ENCODE peak calls at places on chromosomes 4 and X, in six cellular contexts. R is IMR-90, O is H1, U is H9, V is trophoblast cell, X is mesenchymal stem cell. Z is an unnamed sample. For H3K9me3, the result is how much of the 10 kb centered on the place peaks cover.

GRCh38 chr4:27087306-27088045 is 226.8 kb downstream of the STIM2 start:
- DNase-seq in U (peak), X (no peak), R (no peak), V (peak), O (no peak), Z (no peak)

GRCh38 chrX:34809096-34809495 is 133.5 kb upstream of the FAM47B start:
- DNase-seq in U (no peak), R (no peak), X (no peak), O (no peak), V (no peak), Z (no peak)

GRCh38 chr4:26105815-26106699 is 192.0 kb downstream of the SMIM20 start:
- DNase-seq in U (no peak), V (no peak), O (no peak), X (peak), R (peak), Z (no peak)

GRCh38 chr4:138113819-138114415 is 128.2 kb downstream of the SLC7A11 start:
- DNase-seq in X (peak), O (no peak), U (no peak), R (peak), V (no peak), Z (no peak)

GRCh38 chr4:30718021-30718888 is 1.9 kb upstream of the PCDH7 start:
- DNase-seq in O (peak), V (no peak), R (peak), U (peak), X (peak), Z (peak)

GRCh38 chr4:159451006-159451405 is 348.1 kb downstream of the RAPGEF2 start:
- DNase-seq in O (no peak), R (peak), V (no peak), U (no peak), X (no peak), Z (no peak)

GRCh38 chr4:145487626-145488025 is 6.0 kb downstream of the SMAD1 start:
- DNase-seq in X (no peak), U (no peak), O (no peak), V (no peak), R (no peak), Z (no peak)

GRCh38 chr4:75939890-75940691 is 722 bp downstream of the NAAA start:
- DNase-seq in U (peak), O (peak), X (peak), R (peak), V (peak), Z (peak)

GRCh38 chr4:72975488-72975784 is 94.1 kb downstream of the COX18 start:
- DNase-seq in X (no peak), U (no peak), R (peak), O (no peak), V (no peak), Z (no peak)

GRCh38 chr4:79576480-79576803 is 168.4 kb upstream of the GK2 start:
- DNase-seq in U (no peak), O (no peak), R (peak), V (peak), X (peak), Z (peak)

GRCh38 chrX:151697537-151697936 is 2.3 kb downstream of the PRRG3 start:
- DNase-seq in O (no peak), V (no peak), X (no peak), R (no peak), U (no peak), Z (no peak)

GRCh38 chr4:5043579-5043978 is 7.7 kb upstream of the STK32B start:
- DNase-seq in X (no peak), R (no peak), U (peak), O (no peak), V (no peak), Z (no peak)

GRCh38 chrX:103367502-103367901 is 8.8 kb upstream of the BEX3 start:
- DNase-seq in O (no peak), X (peak), U (no peak), R (peak), V (peak), Z (no peak)

GRCh38 chr4:60396680-60397079 is 803.4 kb upstream of the ADGRL3 start:
- DNase-seq in X (no peak), R (no peak), V (no peak), O (no peak), U (no peak), Z (no peak)

GRCh38 chr4:88846232-88846790 is 148.7 kb upstream of the NAP1L5 start:
- DNase-seq in R (peak), X (no peak), O (no peak), U (no peak), V (no peak), Z (no peak)

GRCh38 chr4:40722576-40723161 is 27.1 kb upstream of the NSUN7 start:
- DNase-seq in O (no peak), U (no peak), R (no peak), V (peak), X (peak), Z (no peak)

GRCh38 chrX:78658851-78659744 is at the start of gene RTL3:
- DNase-seq in O (no peak), V (no peak), U (no peak), R (peak), X (peak), Z (no peak)

GRCh38 chr4:30776451-30776850 is 56.3 kb downstream of the PCDH7 start:
- DNase-seq in O (no peak), X (no peak), U (no peak), V (no peak), R (no peak), Z (no peak)

GRCh38 chr4:172169871-172170270 is 356.7 kb downstream of the GALNTL6 start:
- DNase-seq in X (no peak), R (peak), U (no peak), V (no peak), O (no peak), Z (no peak)

GRCh38 chrX:129984196-129984962 is 1.9 kb downstream of the BCORL1 start:
- DNase-seq in O (peak), X (no peak), R (no peak), V (no peak), U (peak), Z (no peak)

GRCh38 chr4:5078015-5078414 is 26.7 kb downstream of the STK32B start:
- DNase-seq in X (no peak), U (no peak), R (no peak), V (no peak), O (no peak), Z (no peak)

GRCh38 chr4:165210566-165210965 is 3.2 kb downstream of the KLHL2 start:
- DNase-seq in V (no peak), O (no peak), U (no peak), X (no peak), R (no peak), Z (no peak)

GRCh38 chr4:111031180-111031579 is 408.3 kb upstream of the PITX2 start:
- DNase-seq in R (peak), U (no peak), O (no peak), V (peak), X (peak), Z (no peak)

GRCh38 chr4:184274288-184274951 is 56.7 kb upstream of the ENPP6 start:
- DNase-seq in O (no peak), X (peak), V (no peak), R (no peak), U (peak), Z (no peak)

GRCh38 chrX:102516314-102516936 is at the start of gene TMSB15A:
- DNase-seq in R (peak), U (peak), V (peak), X (peak), O (peak), Z (peak)

GRCh38 chrX:125436855-125437254 is 117.2 kb downstream of the TEX13C start:
- DNase-seq in O (no peak), X (peak), U (no peak), R (no peak), V (no peak), Z (peak)

GRCh38 chr4:123481034-123481433 is 84.4 kb downstream of the SPRY1 start:
- DNase-seq in U (no peak), O (no peak), X (peak), R (peak), V (no peak), Z (no peak)

GRCh38 chrX:3541336-3541735 is 172.1 kb downstream of the PRKX start:
- DNase-seq in R (no peak), U (no peak), X (no peak), V (no peak), O (no peak), Z (no peak)

GRCh38 chrX:103584606-103585005 is 709 bp upstream of the TCEAL4 start:
- DNase-seq in R (no peak), X (no peak), O (no peak), V (no peak), U (no peak), Z (no peak)

GRCh38 chr4:142781114-142781513 is 65.0 kb downstream of the INPP4B start:
- DNase-seq in R (peak), O (no peak), V (no peak), X (no peak), U (no peak), Z (no peak)

GRCh38 chr4:118351851-118352827 is 664 bp downstream of the PRSS12 start:
- DNase-seq in X (peak), U (peak), O (peak), V (peak), R (peak), Z (peak)

GRCh38 chr4:153122855-153123254 is 81.4 kb upstream of the TRIM2 start:
- DNase-seq in O (no peak), U (no peak), V (peak), R (no peak), X (no peak), Z (no peak)

GRCh38 chr4:135724426-135724825 is 1522.8 kb upstream of the PABPC4L start:
- DNase-seq in X (no peak), R (no peak), V (no peak), U (no peak), O (no peak), Z (no peak)

GRCh38 chr4:78345237-78345636 is 206.3 kb upstream of the ANXA3 start:
- DNase-seq in X (no peak), O (no peak), U (no peak), R (no peak), V (no peak), Z (no peak)

GRCh38 chrX:49211074-49211473 is 11.1 kb upstream of the SYP start:
- DNase-seq in O (no peak), V (no peak), X (no peak), U (no peak), R (no peak), Z (no peak)

GRCh38 chrX:49210406-49210805 is 10.4 kb upstream of the SYP start:
- DNase-seq in R (no peak), O (no peak), X (no peak), V (no peak), U (no peak), Z (no peak)

GRCh38 chrX:49209434-49210251 is 9.7 kb upstream of the SYP start:
- DNase-seq in R (no peak), U (peak), V (no peak), X (no peak), O (no peak), Z (no peak)

GRCh38 chrX:49212861-49213260 is 12.9 kb upstream of the SYP start:
- DNase-seq in V (no peak), R (no peak), O (no peak), X (no peak), U (no peak), Z (no peak)

GRCh38 chrX:49212209-49212608 is 12.2 kb upstream of the SYP start:
- DNase-seq in V (no peak), U (no peak), X (no peak), O (no peak), R (no peak), Z (no peak)
- H4K91ac ChIP-seq in V (no peak), U (no peak), X (no peak), O (no peak), R (no peak), Z (no peak)

GRCh38 chr4:52862605-52863236 is 604 bp downstream of the RASL11B start:
- DNase-seq in O (no peak), V (no peak), U (no peak), X (no peak), R (no peak), Z (no peak)
- H2AFZ ChIP-seq in O (no peak), V (peak), U (no peak), X (peak), R (peak), Z (peak)

GRCh38 chr4:74466242-74466641 is 21.3 kb downstream of the AREG start:
- DNase-seq in V (no peak), X (no peak), R (no peak), O (no peak), U (no peak), Z (no peak)

GRCh38 chr4:74460833-74461232 is 15.9 kb downstream of the AREG start:
- DNase-seq in X (no peak), O (no peak), U (no peak), R (no peak), V (no peak), Z (no peak)

GRCh38 chr4:74464291-74464690 is 19.4 kb downstream of the AREG start:
- DNase-seq in R (no peak), O (no peak), X (no peak), V (no peak), U (no peak), Z (no peak)

GRCh38 chr4:74463123-74463522 is 18.2 kb downstream of the AREG start:
- DNase-seq in O (no peak), V (no peak), U (no peak), R (no peak), X (no peak), Z (no peak)
- H3K9me3 ChIP-seq in O (under half), V (under half), U (under half), R (under half), X (under half), Z (under half)

DNA sequence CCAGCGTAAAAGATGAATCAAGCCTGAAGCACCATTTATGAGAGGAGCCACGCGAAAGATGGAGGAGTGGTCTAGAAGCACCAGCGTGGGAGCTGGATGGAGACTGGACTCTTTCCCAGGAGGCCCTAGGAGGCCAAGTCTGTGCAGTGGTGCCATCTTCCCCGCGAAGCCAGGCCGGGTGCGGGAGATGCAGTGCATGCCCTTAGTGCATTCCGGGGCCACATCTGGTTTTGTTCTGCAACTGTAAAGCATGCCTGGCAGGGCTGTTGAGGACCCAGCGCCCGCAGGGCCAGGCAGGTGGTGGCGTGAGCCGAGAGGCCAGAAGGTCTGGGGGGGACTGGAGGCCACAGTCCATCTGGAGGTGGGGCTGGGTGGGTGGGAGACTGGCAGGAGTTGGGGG is 78.6 kb upstream of the ADRA2C start:
- DNase-seq in V (no peak), O (no peak), X (no peak), R (no peak), U (no peak), Z (no peak)
- H4K91ac ChIP-seq in V (no peak), O (no peak), X (no peak), R (no peak), U (no peak), Z (no peak)

GRCh38 chrX:143940119-143940518 is 56.2 kb downstream of the UBE2NL start:
- DNase-seq in O (no peak), R (no peak), U (no peak), V (no peak), X (no peak), Z (no peak)
- H2AFZ ChIP-seq in O (no peak), R (no peak), U (no peak), V (no peak), X (no peak), Z (no peak)

GRCh38 chrX:66672106-66672505 is 33.2 kb upstream of the EDA2R start:
- DNase-seq in X (no peak), O (no peak), R (peak), V (peak), U (no peak), Z (no peak)
- H3K9me3 ChIP-seq in X (under half), O (under half), R (under half), V (under half), U (under half), Z (under half)

GRCh38 chrX:70422886-70423336 is at the start of gene GDPD2:
- DNase-seq in O (peak), U (peak), R (no peak), V (no peak), X (no peak), Z (peak)
- H4K91ac ChIP-seq in O (peak), U (no peak), R (no peak), V (peak), X (peak), Z (no peak)